ENCODE peak calls at places on chromosomes 16 and 17, in five cellular contexts. N, Q, V, U and G are unnamed samples.

GRCh38 chr17:16875662-16876061 is 96.3 kb downstream of the TNFRSF13B start:
- DNase-seq in N (no peak), V (no peak), U (no peak), Q (no peak), G (no peak)

GRCh38 chr17:50022463-50023130 is 27.6 kb upstream of the DLX3 start:
- DNase-seq in Q (no peak), U (no peak), V (no peak), N (no peak), G (no peak)

GRCh38 chr17:61402978-61403845 is 3.6 kb downstream of the TBX2 start:
- DNase-seq in N (no peak), V (no peak), Q (no peak), U (no peak), G (no peak)

GRCh38 chr16:11139624-11140375 is 116.2 kb downstream of the SOCS1 start:
- DNase-seq in V (no peak), N (no peak), U (no peak), Q (peak), G (no peak)

GRCh38 chr16:17346774-17347569 is 123.8 kb downstream of the XYLT1 start:
- DNase-seq in N (no peak), V (no peak), U (no peak), Q (no peak), G (no peak)

GRCh38 chr16:24070851-24071250 is 185.3 kb upstream of the CACNG3 start:
- DNase-seq in V (no peak), Q (no peak), U (no peak), N (no peak), G (no peak)

GRCh38 chr16:57092786-57093301 is 461 bp downstream of the CPNE2 start:
- DNase-seq in V (peak), U (no peak), N (no peak), Q (peak), G (no peak)

GRCh38 chr17:7548585-7549400 is at the start of gene TNFSF12:
- DNase-seq in V (peak), Q (peak), U (no peak), N (peak), G (no peak)

GRCh38 chr16:66427871-66428681 is 981 bp downstream of the BEAN1 start:
- DNase-seq in N (no peak), V (peak), U (no peak), Q (no peak), G (no peak)

GRCh38 chr16:25411376-25412081 is 153.9 kb upstream of the ZKSCAN2 start:
- DNase-seq in Q (no peak), U (no peak), V (no peak), N (no peak), G (no peak)

GRCh38 chr16:23858496-23859062 is 22.8 kb downstream of the PRKCB start:
- DNase-seq in N (no peak), V (no peak), Q (no peak), U (no peak), G (no peak)

GRCh38 chr16:22645868-22646267 is 135.2 kb downstream of the NPIPB5 start:
- DNase-seq in V (no peak), N (no peak), U (no peak), Q (no peak), G (no peak)

GRCh38 chr16:2009791-2010510 is at the start of gene ZNF598:
- DNase-seq in N (peak), Q (peak), V (peak), U (no peak), G (no peak)

GRCh38 chr17:3592216-3592860 is 16.9 kb downstream of the TRPV1 start:
- DNase-seq in N (no peak), Q (no peak), U (no peak), V (no peak), G (no peak)

GRCh38 chr17:32929288-32929574 is 1.3 kb downstream of the TMEM98 start:
- DNase-seq in V (no peak), N (no peak), Q (no peak), U (no peak), G (no peak)

GRCh38 chr17:11610999-11611566 is 12.8 kb downstream of the DNAH9 start:
- DNase-seq in Q (no peak), V (no peak), N (no peak), U (no peak), G (no peak)

GRCh38 chr17:44916059-44916780 is 920 bp upstream of the GFAP start:
- DNase-seq in N (peak), U (no peak), Q (no peak), V (no peak), G (no peak)

DNA sequence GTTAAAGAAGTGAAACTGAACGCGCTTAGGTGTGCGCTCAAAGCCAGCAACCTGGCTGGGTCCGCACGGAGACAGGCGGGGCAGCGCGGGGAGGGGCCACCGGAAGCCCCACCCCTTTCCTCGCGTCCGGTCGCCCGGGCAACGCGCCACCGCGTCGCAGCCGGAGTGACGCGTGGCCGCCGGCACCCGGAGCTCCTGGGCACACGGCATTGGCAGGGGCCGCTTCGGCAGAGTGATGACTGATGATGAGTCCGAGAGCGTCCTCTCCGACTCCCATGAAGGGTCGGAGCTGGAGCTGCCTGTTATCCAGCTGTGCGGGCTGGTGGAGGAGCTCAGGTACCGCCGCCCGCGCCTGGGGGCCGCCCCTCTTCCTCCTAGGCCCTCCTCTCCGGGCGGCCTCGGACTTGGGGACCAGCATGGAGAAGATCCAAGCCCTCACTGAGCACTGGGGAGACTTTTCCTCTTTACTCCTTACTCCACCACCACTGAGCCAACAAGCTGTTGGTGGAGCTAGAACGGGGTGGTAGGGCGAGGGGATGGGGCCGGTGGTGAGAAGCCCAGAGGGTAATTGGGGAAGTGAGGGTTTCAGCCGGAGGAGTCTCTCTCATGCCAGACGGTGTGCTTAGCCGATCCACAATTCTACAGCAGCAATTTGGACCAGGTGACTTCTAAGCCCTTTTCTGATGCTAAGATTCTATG is 44.9 kb downstream of the PRSS54 start:
- DNase-seq in U (peak), N (peak), Q (peak), V (peak), G (no peak)
- TF ChIP-seq CTCF in U (no peak), N (no peak), Q (no peak), V (no peak), G (no peak)

GRCh38 chr17:36823850-36824677 is 113.2 kb upstream of the LHX1 start:
- DNase-seq in U (no peak), N (no peak), Q (no peak), V (no peak), G (no peak)
- TF ChIP-seq CTCF in U (no peak), N (no peak), Q (no peak), V (no peak), G (no peak)

DNA sequence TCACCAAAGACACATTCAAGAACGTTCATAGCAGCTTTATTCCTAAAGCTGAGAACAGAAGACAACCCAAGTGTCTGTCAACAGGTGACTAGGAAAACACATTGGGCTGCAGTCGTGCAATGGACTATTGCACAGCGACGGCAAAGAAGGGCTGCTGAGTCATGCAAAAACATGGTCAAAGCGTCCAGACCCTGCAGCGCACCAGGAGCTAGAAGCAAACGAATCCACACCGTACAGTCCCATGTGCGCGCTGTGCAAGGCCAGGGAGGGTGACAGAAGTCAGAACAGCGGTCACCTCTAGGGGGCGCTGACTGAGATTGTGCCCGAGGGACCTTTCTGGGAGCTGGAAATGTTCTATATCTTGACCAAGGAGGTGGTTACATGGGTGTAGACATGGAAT is 266.4 kb downstream of the MAF start:
- DNase-seq in V (no peak), U (no peak), N (no peak), Q (no peak), G (no peak)
- TF ChIP-seq CTCF in V (peak), U (peak), N (no peak), Q (no peak), G (no peak)

DNA sequence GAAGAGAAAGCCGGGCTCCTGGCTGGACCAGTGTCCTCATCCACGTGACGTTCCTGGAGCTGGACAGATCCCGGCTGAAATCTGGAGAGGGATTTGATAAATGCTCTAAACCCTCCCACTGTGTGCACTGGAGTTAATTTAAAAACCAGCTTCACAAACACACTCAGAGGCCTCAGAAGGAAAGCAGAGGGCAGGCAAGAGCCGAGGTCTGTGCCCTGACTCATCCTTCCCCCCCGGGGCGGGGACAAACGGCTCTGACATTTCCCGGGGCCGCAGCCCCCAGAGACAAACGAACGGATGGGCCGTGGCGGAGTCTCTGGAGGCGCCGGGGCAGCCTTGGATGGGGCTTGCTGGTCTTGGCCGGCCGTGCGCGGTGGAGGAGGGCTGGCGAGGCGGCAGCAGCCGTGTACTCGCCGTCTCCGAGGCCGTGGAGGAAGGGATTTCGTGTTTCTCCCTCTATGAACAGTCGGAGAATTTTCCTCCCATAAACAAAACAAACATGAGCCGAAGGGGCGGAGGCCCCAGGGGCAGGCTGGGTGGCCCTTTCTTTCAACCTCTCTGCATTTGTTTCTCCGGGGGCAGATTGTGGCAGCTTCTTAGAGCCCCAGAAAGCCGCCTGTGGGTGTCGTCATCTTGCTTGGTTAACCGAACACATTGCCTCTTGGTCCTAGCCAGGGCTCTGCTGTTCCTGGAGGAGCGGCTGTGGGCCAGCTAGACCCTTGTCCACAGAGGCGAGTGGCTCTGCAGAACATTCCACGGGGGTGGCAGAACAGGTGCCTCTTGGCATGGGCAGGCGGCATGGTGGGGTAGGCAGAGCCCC is 94.3 kb downstream of the NTN1 start:
- DNase-seq in U (peak), Q (no peak), N (no peak), V (peak), G (no peak)
- TF ChIP-seq CTCF in U (peak), Q (peak), N (peak), V (peak), G (no peak)

DNA sequence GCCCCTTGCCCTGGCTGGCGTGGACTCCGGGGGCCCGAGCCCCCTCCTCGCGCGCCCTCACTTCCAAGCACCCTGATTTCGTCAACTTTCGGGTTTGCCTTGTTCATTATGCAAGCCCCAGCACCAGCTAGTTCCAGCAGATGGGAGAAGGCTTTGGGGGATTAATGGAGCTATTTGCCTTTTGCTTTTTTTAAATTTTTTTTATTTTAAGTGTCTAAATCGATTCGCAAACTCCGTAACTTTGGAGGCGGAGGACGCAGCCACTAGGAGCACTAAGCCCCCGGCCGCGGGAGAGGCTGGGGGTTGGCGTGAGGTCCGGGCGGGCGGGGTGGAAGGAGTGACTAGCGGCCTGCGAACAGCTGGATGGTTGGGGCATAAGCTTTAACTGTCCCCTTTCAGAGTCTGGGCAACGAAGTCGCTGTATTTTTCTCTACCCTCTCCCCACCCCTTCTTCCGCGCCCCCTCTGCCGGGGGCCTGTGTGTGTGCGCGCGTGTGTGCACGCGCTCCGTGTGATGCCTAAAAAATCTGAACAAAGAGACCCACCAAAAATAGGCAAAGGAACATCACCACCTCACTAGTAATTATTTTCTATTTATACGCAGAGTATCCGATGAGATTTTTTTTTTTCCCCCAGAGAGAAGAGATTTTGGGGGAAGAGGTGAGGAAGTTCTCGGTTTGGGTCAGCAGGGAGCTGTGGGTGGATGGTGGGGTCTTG is 2.1 kb downstream of the SHISA9 start:
- DNase-seq in U (no peak), V (no peak), Q (no peak), N (no peak), G (no peak)
- TF ChIP-seq CTCF in U (no peak), V (no peak), Q (no peak), N (no peak), G (no peak)

GRCh38 chr17:27601975-27602302 is 29.0 kb upstream of the LGALS9 start:
- DNase-seq in Q (no peak), U (no peak), V (no peak), N (no peak), G (no peak)
- TF ChIP-seq CTCF in Q (no peak), U (no peak), V (peak), N (no peak), G (no peak)